ENCODE peak calls at places on chromosome 19, in four cellular contexts. N is progenitor cell of endocrine pancreas, H is fibroblast of lung, R is A549. I is an unnamed sample.

GRCh38 chr19:1469936-1470863 is 8.8 kb downstream of the C19orf25 start:
- DNase-seq in N (no peak), H (no peak), R (no peak), I (no peak)

GRCh38 chr19:50850738-50851137 is 4.0 kb upstream of the KLK3 start:
- DNase-seq in N (no peak), H (no peak), R (no peak), I (no peak)

GRCh38 chr19:11194657-11195056 is 2.7 kb downstream of the KANK2 start:
- DNase-seq in N (no peak), H (no peak), R (no peak), I (no peak)

GRCh38 chr19:30521937-30522336 is 149.8 kb downstream of the ZNF536 start:
- DNase-seq in N (no peak), H (no peak), R (no peak), I (no peak)

GRCh38 chr19:7618771-7619510 is 10.4 kb downstream of the XAB2 start:
- DNase-seq in N (no peak), H (no peak), R (no peak), I (no peak)

GRCh38 chr19:45182758-45183157 is 4.2 kb downstream of the BLOC1S3 start:
- DNase-seq in N (no peak), H (no peak), R (no peak), I (no peak)

GRCh38 chr19:610801-611505 is 21.3 kb downstream of the HCN2 start:
- DNase-seq in N (no peak), H (peak; percentile 89), R (peak; percentile 58), I (no peak)

GRCh38 chr19:38375098-38375493 is 725 bp downstream of the PSMD8 start:
- DNase-seq in N (no peak), H (no peak), R (no peak), I (peak; percentile 10)

GRCh38 chr19:58154679-58155648 is 4.4 kb upstream of the ZNF329 start:
- DNase-seq in N (peak; percentile 99), H (peak; percentile 92), R (peak; percentile 92), I (peak; percentile 99)

GRCh38 chr19:11833541-11833940 is 15.0 kb upstream of the ZNF439 start:
- DNase-seq in N (no peak), H (no peak), R (no peak), I (no peak)

GRCh38 chr19:51159656-51160055 is 17.6 kb downstream of the SIGLEC7 start:
- DNase-seq in N (no peak), H (no peak), R (no peak), I (no peak)

GRCh38 chr19:9936151-9937000 is at the start of gene OLFM2:
- DNase-seq in N (peak; percentile 58), H (no peak), R (no peak), I (no peak)

GRCh38 chr19:38210458-38210987 is 13.5 kb downstream of the DPF1 start:
- DNase-seq in N (peak; percentile 42), H (peak; percentile 17), R (no peak), I (peak; percentile 72)

GRCh38 chr19:12065100-12065538 is 588 bp downstream of the ZNF844 start:
- DNase-seq in N (no peak), H (peak; percentile 61), R (no peak), I (peak; percentile 22)

DNA sequence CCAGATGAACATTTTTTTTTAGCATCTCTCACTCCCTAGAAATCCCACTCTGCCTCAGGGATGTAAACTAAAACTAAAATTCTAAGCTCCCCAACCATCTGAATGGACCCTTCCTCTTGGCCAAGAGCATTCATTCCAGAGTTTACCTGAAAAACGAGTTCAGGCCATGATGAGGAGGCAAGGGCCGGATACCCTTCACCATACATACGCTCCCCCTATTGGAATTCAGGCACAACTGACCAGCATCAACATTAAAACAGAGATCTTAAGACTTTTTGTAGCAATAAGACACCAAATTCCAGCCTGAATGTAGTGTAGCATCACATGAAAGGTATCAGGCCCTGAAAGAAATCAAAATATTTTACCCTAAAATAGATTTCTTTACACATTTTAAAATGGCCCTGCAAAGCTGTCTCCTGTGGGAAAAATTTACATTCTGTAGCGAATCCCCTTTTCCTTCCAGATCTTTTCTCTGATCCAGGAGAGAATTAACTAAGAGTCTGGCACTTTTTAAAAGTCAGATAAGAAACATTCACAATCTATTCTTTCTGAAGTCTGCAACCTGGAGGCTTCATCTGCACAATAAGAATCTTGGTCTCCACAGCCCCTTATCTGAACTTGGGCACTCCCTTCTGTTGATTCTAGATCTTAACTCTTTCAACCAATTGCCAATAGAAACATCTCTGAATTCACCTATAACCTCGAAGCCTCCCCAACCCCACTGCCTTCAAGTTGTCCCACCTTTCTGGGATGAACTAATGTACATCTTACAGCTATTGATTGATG is 888.5 kb downstream of the UQCRFS1 start:
- DNase-seq in N (no peak), H (no peak), R (no peak), I (no peak)
- TF ChIP-seq CTCF in N (peak; percentile 52), H (no peak), R (no peak), I (peak; percentile 38)

DNA sequence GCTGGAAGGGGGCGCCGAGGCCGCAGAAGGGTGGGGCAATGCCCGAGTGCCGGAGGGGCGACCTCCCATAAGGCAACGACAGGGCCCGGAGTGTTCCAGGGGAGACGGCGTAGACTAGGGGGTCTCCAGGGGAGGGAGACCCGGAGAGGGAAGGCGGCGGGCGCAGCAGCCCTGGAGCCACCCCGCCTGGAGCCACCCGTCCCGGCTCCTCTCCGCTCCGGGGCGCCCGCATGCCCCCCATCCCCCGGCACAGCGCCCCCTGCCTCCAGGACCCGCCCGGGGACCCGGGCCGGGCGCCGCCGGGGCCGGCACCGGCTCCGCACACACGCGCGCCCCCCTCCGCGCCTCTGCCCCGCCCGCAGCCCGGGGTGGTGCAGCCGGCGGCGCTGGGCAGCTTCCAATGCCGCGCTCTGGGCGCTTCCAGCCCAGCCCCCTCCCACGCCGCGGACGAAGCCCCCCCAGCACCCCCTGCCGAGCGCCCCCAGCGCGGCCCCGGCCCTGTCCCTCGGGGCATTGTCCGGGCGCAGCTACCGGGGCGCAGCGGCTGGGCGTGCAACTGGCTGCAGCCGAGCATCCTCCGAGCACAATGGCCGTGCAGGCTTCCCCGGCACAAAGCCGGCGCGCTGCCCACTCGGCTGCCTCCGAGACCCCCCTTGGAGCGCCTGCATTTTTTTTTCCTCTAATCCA is 519 bp downstream of the PTPRS start:
- DNase-seq in N (peak; percentile 41), H (no peak), R (no peak), I (peak; percentile 32)
- TF ChIP-seq CTCF in N (peak; percentile 54), H (no peak), R (peak; percentile 51), I (peak; percentile 43)

GRCh38 chr19:32748497-32748896 is 28.9 kb downstream of the TDRD12 start:
- DNase-seq in N (no peak), H (no peak), R (peak; percentile 36), I (no peak)
- TF ChIP-seq CTCF in N (peak; percentile 34), H (no peak), R (peak; percentile 29), I (no peak)

DNA sequence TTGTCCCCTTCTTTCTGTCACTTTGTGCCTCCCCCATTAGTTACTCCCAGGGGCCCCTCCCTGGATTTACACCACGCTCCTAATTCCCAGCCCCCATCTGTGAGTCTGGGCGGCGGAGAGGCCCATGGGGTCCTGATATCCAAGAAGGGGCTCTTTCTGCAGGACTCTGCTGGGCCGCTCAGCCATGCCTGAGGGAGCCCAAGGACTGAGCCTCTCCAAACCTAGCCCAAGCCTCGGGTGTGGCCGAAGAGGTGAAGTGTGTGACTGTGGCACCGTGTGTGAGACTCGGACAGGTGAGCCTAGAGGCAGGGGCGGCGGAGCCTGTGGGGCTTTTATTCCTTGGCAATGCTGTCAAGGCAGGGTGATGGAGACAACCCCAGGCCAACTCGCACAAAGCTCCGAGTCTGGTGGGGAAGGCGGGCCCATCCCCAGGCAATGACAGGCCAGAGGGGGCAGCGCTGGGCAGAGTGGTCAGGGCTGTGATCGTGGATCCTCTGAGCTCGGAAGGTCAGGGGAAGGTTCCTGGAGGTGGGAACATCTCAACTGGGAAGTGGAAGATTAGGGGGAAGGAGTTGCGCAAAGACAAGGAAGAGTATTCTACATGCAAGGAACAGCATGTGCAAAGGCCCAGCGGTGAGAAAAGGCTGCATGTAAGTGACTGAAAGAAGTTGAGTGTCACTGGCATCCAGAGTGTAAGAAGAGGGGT is 1.6 kb downstream of the PLEKHG2 start:
- DNase-seq in N (no peak), H (no peak), R (peak; percentile 77), I (no peak)
- TF ChIP-seq CTCF in N (peak; percentile 9), H (peak; percentile 17), R (peak; percentile 51), I (no peak)

DNA sequence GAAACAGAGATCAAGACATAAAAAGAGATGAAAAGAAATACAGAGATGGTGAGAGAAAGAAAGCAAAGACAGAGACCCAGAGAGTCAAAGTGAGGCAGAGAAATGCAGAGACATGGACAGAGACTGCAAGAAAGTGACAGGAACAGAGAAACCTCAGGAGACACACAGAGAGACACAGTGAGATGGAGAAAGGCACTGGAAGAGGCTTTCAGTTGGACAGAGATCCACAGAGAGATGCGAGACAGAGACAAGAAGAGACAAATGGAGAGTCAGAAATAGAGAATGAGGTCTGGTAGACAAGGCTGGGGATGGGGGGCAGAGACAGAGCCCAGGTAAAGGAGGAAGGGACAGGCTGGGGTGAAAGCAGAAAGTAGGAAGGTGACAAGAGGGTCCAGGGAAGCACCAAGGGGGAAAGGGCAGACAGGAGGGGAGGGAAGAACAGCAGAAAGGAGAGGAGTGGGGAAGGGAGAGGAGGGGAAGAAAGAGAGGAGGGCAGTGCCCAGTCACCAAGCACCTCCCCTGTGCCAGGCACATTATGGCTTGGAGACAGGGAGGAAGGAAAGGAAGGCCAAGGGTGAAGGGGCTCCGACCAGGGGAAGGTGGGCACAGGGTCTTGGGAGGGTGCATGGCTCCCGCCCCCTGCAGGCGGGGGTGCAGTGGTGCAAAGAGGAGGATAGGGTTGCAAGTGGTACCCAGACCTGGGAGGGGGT is 38.5 kb downstream of the DEDD2 start:
- DNase-seq in N (no peak), H (no peak), R (peak; percentile 51), I (peak; percentile 31)
- TF ChIP-seq CTCF in N (peak; percentile 50), H (peak; percentile 41), R (peak; percentile 42), I (peak; percentile 50)

GRCh38 chr19:17323973-17324327 is 10.7 kb downstream of the ANO8 start:
- DNase-seq in N (no peak), H (no peak), R (no peak), I (no peak)
- TF ChIP-seq CTCF in N (no peak), H (no peak), R (no peak), I (no peak)

DNA sequence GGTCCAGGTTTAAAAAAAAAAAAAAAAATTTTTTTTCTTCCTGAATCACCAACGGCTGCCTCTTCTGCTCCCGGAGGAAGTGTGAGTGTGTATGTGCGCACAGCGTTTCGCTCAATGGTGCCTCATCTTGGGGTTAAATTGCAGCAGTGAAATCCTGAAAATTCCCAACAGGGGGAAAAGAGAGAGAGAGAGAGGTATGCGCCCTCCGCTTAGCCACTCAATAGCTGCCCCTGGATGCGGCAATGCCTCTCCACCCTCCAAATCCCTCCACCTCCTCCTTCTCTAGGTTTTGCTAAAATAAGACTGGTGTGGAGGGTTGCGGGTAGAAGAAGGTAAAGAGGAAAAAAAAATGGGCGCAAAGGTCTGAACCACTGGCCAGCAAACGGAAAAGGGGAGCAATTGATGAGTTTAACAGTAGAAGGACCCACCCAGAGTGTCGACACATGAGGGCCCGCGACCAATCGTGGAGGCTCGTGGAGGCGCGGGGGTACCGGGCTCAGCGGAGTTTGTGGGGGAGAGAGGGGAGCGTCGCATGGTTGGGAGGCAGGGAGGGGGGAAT is 853 bp upstream of the CACNA1A start:
- DNase-seq in N (no peak), H (peak; percentile 17), R (no peak), I (no peak)
- TF ChIP-seq CTCF in N (no peak), H (no peak), R (no peak), I (no peak)